ENCODE peak calls at places on chromosome 14, in seven cellular contexts. X, B, V, L, Z, I and K are unnamed samples.

GRCh38 chr14:93712838-93713724 is 75.2 kb downstream of the PRIMA1 start:
- DNase-seq in X (no peak), B (no peak), V (no peak), L (no peak), Z (no peak), I (no peak), K (no peak)

GRCh38 chr14:61152851-61153364 is 128.2 kb downstream of the TMEM30B start:
- DNase-seq in X (no peak), B (no peak), V (no peak), L (no peak), Z (no peak), I (no peak), K (no peak)

GRCh38 chr14:46091819-46092218 is 559.8 kb downstream of the RPL10L start:
- DNase-seq in X (no peak), B (peak), V (no peak), L (no peak), Z (no peak), I (no peak), K (no peak)

GRCh38 chr14:95533822-95534221 is 1.0 kb upstream of the GLRX5 start:
- DNase-seq in X (no peak), B (no peak), V (no peak), L (no peak), Z (no peak), I (no peak), K (no peak)

GRCh38 chr14:89640141-89640540 is 223.1 kb upstream of the FOXN3 start:
- DNase-seq in X (no peak), B (no peak), V (no peak), L (no peak), Z (no peak), I (no peak), K (no peak)

GRCh38 chr14:34937442-34937841 is 45.4 kb upstream of the SRP54 start:
- DNase-seq in X (no peak), B (no peak), V (no peak), L (no peak), Z (no peak), I (no peak), K (no peak)

GRCh38 chr14:73610692-73611091 is 1.6 kb upstream of the ACOT6 start:
- DNase-seq in X (no peak), B (peak), V (no peak), L (no peak), Z (no peak), I (no peak), K (no peak)

GRCh38 chr14:101201535-101202125 is 298.1 kb upstream of the RTL1 start:
- DNase-seq in X (peak), B (no peak), V (no peak), L (no peak), Z (no peak), I (no peak), K (no peak)

GRCh38 chr14:26596722-26597030 is 1.2 kb downstream of the NOVA1 start:
- DNase-seq in X (peak), B (peak), V (no peak), L (no peak), Z (no peak), I (no peak), K (no peak)

GRCh38 chr14:73267474-73267873 is 30.2 kb downstream of the PAPLN start:
- DNase-seq in X (no peak), B (no peak), V (no peak), L (no peak), Z (no peak), I (no peak), K (no peak)

GRCh38 chr14:76260749-76261148 is 109.0 kb downstream of the GPATCH2L start:
- DNase-seq in X (no peak), B (no peak), V (no peak), L (no peak), Z (no peak), I (no peak), K (no peak)

GRCh38 chr14:76256545-76256944 is 104.8 kb downstream of the GPATCH2L start:
- DNase-seq in X (no peak), B (no peak), V (no peak), L (no peak), Z (no peak), I (no peak), K (no peak)

GRCh38 chr14:76259029-76259735 is 107.5 kb downstream of the GPATCH2L start:
- DNase-seq in X (no peak), B (no peak), V (no peak), L (no peak), Z (no peak), I (no peak), K (no peak)

GRCh38 chr14:76257842-76258397 is 106.2 kb downstream of the GPATCH2L start:
- DNase-seq in X (no peak), B (no peak), V (no peak), L (no peak), Z (no peak), I (no peak), K (no peak)

DNA sequence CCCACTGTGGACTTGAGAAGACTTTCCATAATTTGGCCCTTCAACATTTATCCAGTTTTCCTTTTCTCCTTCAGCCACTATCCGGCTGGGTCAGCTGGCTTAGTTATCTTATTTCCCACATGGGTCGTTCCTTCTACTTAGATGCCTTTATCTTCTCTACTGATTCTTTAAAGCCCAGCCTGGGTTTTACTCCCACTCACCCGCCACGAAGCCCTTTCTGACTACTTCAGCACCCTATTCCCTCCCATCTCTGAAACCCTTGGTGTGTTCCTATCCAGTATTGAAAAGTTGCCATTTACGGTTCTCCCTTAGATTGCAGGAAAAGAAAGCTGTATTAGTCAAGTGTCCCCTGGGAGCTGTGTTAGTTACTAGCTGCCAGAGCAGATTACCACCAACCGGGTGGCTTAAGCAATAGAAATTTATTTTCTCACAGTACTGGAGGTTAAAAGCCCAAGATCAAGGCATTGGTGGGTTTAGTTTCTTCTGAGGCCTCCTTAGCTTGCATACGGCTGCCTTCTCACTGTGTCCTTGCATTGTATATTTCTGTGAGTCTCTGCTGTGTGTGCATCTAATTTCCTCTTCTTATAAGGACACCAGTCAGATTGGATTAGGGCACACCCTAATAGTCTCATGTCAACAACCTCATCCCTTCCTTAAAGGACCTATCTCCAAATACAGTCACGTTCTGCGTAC is 105.5 kb downstream of the GPATCH2L start:
- DNase-seq in X (no peak), B (no peak), V (no peak), L (no peak), Z (no peak), I (no peak), K (no peak)
- H3K27ac ChIP-seq in X (no peak), B (no peak), V (no peak), L (no peak), Z (no peak), I (no peak), K (no peak)

GRCh38 chr14:102317564-102318248 is 1.8 kb upstream of the ZNF839 start:
- DNase-seq in X (no peak), B (peak), V (no peak), L (no peak), Z (peak), I (no peak), K (no peak)
- H3K27ac ChIP-seq in X (peak), B (no peak), V (peak), L (peak), Z (peak), I (peak), K (peak)

GRCh38 chr14:38989917-38990546 is 113.0 kb downstream of the SEC23A start:
- DNase-seq in X (no peak), B (peak), V (no peak), L (no peak), Z (peak), I (no peak), K (no peak)

GRCh38 chr14:38994721-38995120 is 108.3 kb downstream of the SEC23A start:
- DNase-seq in X (no peak), B (peak), V (no peak), L (no peak), Z (no peak), I (no peak), K (no peak)

GRCh38 chr14:38987781-38988180 is 115.3 kb downstream of the SEC23A start:
- DNase-seq in X (no peak), B (no peak), V (no peak), L (no peak), Z (no peak), I (no peak), K (no peak)

GRCh38 chr14:38992067-38992835 is 110.8 kb downstream of the SEC23A start:
- DNase-seq in X (no peak), B (peak), V (no peak), L (no peak), Z (no peak), I (no peak), K (no peak)
- H3K27ac ChIP-seq in X (no peak), B (peak), V (no peak), L (peak), Z (no peak), I (no peak), K (no peak)

GRCh38 chr14:71863049-71863448 is 69.2 kb upstream of the RGS6 start:
- DNase-seq in X (no peak), B (no peak), V (no peak), L (no peak), Z (no peak), I (no peak), K (no peak)
- H3K27ac ChIP-seq in X (no peak), B (no peak), V (no peak), L (no peak), Z (no peak), I (no peak), K (no peak)